ENCODE peak calls at places on chromosomes 12 and 14, in five cellular contexts. T, B, E, P and K are unnamed samples.

GRCh38 chr12:132797820-132798570 is 30.7 kb downstream of the GOLGA3 start:
- DNase-seq in T (no peak), B (no peak), E (no peak), P (no peak), K (no peak)

GRCh38 chr12:9646794-9647622 is 22.5 kb upstream of the CLEC2D start:
- DNase-seq in T (no peak), B (no peak), E (no peak), P (peak), K (no peak)

GRCh38 chr12:50925342-50925651 is 27.0 kb upstream of the HIGD1C start:
- DNase-seq in T (no peak), B (no peak), E (no peak), P (no peak), K (no peak)

GRCh38 chr12:104638760-104639319 is 182.1 kb downstream of the CHST11 start:
- DNase-seq in T (no peak), B (no peak), E (no peak), P (no peak), K (no peak)

GRCh38 chr12:94535614-94535932 is 75.9 kb upstream of the CEP83 start:
- DNase-seq in T (no peak), B (no peak), E (no peak), P (no peak), K (no peak)

GRCh38 chr12:62629971-62630739 is 163.5 kb downstream of the MON2 start:
- DNase-seq in T (no peak), B (no peak), E (no peak), P (no peak), K (no peak)

GRCh38 chr14:89707086-89707485 is 247.4 kb downstream of the EFCAB11 start:
- DNase-seq in T (no peak), B (no peak), E (no peak), P (no peak), K (no peak)

GRCh38 chr12:131872154-131873046 is 22.0 kb upstream of the ULK1 start:
- DNase-seq in T (no peak), B (no peak), E (peak), P (no peak), K (no peak)

GRCh38 chr14:30820674-30821073 is 53.7 kb upstream of the COCH start:
- DNase-seq in T (no peak), B (no peak), E (no peak), P (no peak), K (no peak)

GRCh38 chr12:55142896-55143870 is 17.0 kb downstream of the OR9K2 start:
- DNase-seq in T (peak), B (no peak), E (no peak), P (peak), K (no peak)

GRCh38 chr12:38385492-38385864 is 68.9 kb downstream of the ALG10B start:
- DNase-seq in T (no peak), B (no peak), E (no peak), P (no peak), K (no peak)

GRCh38 chr12:38386238-38386985 is 69.8 kb downstream of the ALG10B start:
- DNase-seq in T (no peak), B (no peak), E (no peak), P (no peak), K (no peak)

GRCh38 chr12:38389581-38389980 is 73.0 kb downstream of the ALG10B start:
- DNase-seq in T (no peak), B (no peak), E (no peak), P (no peak), K (no peak)

GRCh38 chr12:38384816-38385491 is 68.4 kb downstream of the ALG10B start:
- DNase-seq in T (no peak), B (no peak), E (no peak), P (no peak), K (no peak)
- TF ChIP-seq CTCF in T (peak), B (peak), E (no peak), P (no peak), K (no peak)

GRCh38 chr12:79119796-79120195 is 255.2 kb downstream of the SYT1 start:
- DNase-seq in T (no peak), B (no peak), E (no peak), P (peak), K (no peak)
- TF ChIP-seq CTCF in T (no peak), B (no peak), E (no peak), P (no peak), K (no peak)

GRCh38 chr12:53343449-53343848 is 7.3 kb upstream of the SP7 start:
- DNase-seq in T (no peak), B (no peak), E (no peak), P (no peak), K (no peak)

GRCh38 chr12:53344487-53344823 is 8.3 kb upstream of the SP7 start:
- DNase-seq in T (no peak), B (no peak), E (no peak), P (no peak), K (no peak)

GRCh38 chr12:53344824-53345485 is 8.8 kb upstream of the SP7 start:
- DNase-seq in T (peak), B (no peak), E (no peak), P (peak), K (no peak)

GRCh38 chr12:53343978-53344377 is 7.8 kb upstream of the SP7 start:
- DNase-seq in T (no peak), B (no peak), E (no peak), P (no peak), K (no peak)

GRCh38 chr12:53345486-53346195 is 9.5 kb upstream of the SP7 start:
- DNase-seq in T (peak), B (no peak), E (no peak), P (no peak), K (no peak)
- TF ChIP-seq CTCF in T (no peak), B (no peak), E (no peak), P (no peak), K (no peak)

DNA sequence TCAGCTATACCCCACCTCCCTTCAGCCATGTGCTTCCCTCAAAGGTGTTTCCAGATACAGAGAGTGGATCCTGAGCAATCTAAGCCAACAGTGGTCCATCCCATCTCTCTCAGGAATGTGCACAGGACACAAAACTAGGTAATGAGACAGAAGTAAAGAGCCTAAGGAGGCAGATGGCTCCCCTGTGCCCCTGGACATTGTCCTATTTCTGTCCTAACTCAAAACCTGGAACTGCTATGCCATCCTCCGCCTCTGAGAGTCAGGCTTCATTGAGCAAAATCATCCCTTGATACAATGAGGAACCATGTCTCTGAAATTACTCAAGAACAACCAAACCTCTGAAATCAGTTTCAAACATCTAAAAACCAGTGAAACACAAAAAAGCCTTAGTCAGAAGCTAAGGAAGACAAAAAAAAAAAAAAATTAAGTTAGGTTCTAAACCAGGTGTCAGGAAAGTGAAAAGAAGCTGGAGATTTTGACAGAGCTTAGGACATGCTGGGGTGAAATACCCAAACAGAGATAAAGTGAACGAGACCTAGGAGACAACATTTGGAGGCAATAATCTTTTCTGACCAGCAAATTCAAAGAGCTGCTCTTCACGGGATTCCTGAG is 200.3 kb upstream of the PLEKHG7 start:
- DNase-seq in T (no peak), B (no peak), E (no peak), P (no peak), K (no peak)
- TF ChIP-seq CTCF in T (no peak), B (no peak), E (no peak), P (peak), K (peak)